ENCODE peak calls at places on chromosomes 7 and 10, in nine cellular contexts. B is SK-N-SH; Q is Peyer's patch; V is CD8-positive, alpha-beta T cell; Y is left ventricle myocardium inferior; L is cardiac muscle cell; H is iPS DF 6.9; E is HCT116; U is neural progenitor cell. F is an unnamed sample. For H3K4me1, the result is how much of the 10 kb centered on the place peaks cover.

GRCh38 chr10:70931168-70931805 is 42.9 kb upstream of the PCBD1 start:
- DNase-seq in B (no peak), Q (no peak), V (no peak), Y (no peak), L (no peak), H (no peak), E (no peak), U (no peak), F (no peak)

GRCh38 chr10:103077491-103078308 is 115.4 kb downstream of the NT5C2 start:
- DNase-seq in B (no peak), Q (no peak), V (no peak), Y (no peak), L (no peak), H (no peak), E (no peak), U (no peak), F (no peak)

GRCh38 chr10:89404082-89404481 is 10.3 kb upstream of the IFIT5 start:
- DNase-seq in B (no peak), Q (no peak), V (no peak), Y (no peak), L (no peak), H (no peak), E (no peak), U (no peak), F (no peak)

GRCh38 chr10:114648368-114648767 is 9.7 kb downstream of the ABLIM1 start:
- DNase-seq in B (no peak), Q (no peak), V (no peak), Y (no peak), L (no peak), H (no peak), E (no peak), U (no peak), F (no peak)

GRCh38 chr10:125159932-125160855 is at the start of gene CTBP2:
- DNase-seq in B (peak), Q (peak), V (no peak), Y (peak), L (peak), H (no peak), E (peak), U (peak), F (no peak)

GRCh38 chr7:67937717-67938191 is 941.1 kb downstream of the TYW1 start:
- DNase-seq in B (no peak), Q (no peak), V (no peak), Y (peak), L (peak), H (no peak), E (no peak), U (no peak), F (no peak)

GRCh38 chr10:34045571-34046190 is 711.2 kb upstream of the NRP1 start:
- DNase-seq in B (no peak), Q (no peak), V (no peak), Y (no peak), L (no peak), H (no peak), E (no peak), U (no peak), F (no peak)

GRCh38 chr7:1679966-1680730 is 10.1 kb downstream of the ELFN1 start:
- DNase-seq in B (peak), Q (peak), V (no peak), Y (no peak), L (no peak), H (no peak), E (no peak), U (no peak), F (no peak)

GRCh38 chr10:71076473-71077142 is 135.8 kb upstream of the UNC5B start:
- DNase-seq in B (peak), Q (peak), V (no peak), Y (no peak), L (no peak), H (no peak), E (no peak), U (peak), F (no peak)

GRCh38 chr10:90587081-90587491 is 270.8 kb downstream of the HTR7 start:
- DNase-seq in B (no peak), Q (no peak), V (no peak), Y (no peak), L (no peak), H (no peak), E (peak), U (no peak), F (no peak)

GRCh38 chr7:46076527-46076926 is 155.5 kb upstream of the IGFBP3 start:
- DNase-seq in B (no peak), Q (no peak), V (no peak), Y (no peak), L (no peak), H (no peak), E (no peak), U (no peak), F (no peak)

GRCh38 chr10:18516851-18517250 is 134.5 kb downstream of the NSUN6 start:
- DNase-seq in B (peak), Q (no peak), V (no peak), Y (no peak), L (no peak), H (no peak), E (no peak), U (no peak), F (no peak)
- H3K4me1 ChIP-seq in B (under half), Q (under half), V (under half), Y (under half), L (under half), H (under half), E (under half), U (under half), F (under half)

GRCh38 chr7:35717013-35717412 is 22.1 kb upstream of the HERPUD2 start:
- DNase-seq in B (no peak), Q (no peak), V (no peak), Y (no peak), L (no peak), H (no peak), E (no peak), U (no peak), F (no peak)
- H3K4me3 ChIP-seq in B (peak), Q (no peak), V (no peak), Y (peak), L (no peak), H (no peak), E (no peak), U (no peak), F (no peak)

DNA sequence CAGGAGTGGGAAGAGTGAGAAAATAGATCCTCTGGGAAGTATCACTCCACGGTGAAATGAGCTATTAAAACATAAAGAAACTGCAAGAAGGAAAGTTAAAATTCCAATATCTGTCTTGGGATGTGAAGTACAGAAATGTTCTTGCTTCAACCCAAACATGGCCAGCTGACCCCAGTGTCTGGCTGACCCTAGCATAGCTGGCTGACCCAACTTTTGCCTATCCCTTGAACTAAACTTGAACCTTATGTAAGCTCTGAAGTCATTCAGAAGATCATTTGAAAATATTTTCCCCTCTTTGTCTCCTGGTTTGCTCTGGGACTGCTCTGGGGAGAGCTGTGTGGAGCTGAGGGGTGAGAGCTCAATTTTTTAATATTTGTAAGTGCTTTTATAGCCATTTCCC is 59.5 kb downstream of the FZD1 start:
- DNase-seq in B (no peak), Q (no peak), V (no peak), Y (no peak), L (no peak), H (no peak), E (no peak), U (no peak), F (no peak)
- H3K27ac ChIP-seq in B (no peak), Q (no peak), V (no peak), Y (no peak), L (no peak), H (no peak), E (no peak), U (no peak), F (no peak)

DNA sequence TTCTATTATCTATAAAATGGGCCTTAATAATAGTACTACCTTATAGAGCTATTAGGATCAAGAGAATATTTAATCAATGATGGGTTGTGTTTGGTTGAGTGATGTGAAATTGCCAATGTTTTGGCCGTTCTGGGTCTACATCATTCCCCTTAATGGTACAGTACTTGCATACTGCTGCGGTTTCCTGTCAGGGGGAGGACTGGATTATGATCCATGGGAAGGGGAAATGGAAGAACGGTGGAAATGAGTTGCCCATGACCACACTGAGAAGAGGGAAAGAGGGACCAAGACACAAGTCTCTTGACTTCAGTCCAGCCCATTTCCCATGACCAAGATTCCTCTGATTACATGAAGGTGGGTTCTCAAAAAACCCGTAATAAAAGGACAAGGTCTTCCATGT is 999 bp upstream of the MRPS24 start:
- DNase-seq in B (no peak), Q (no peak), V (no peak), Y (no peak), L (no peak), H (no peak), E (no peak), U (no peak), F (no peak)
- H3K4me1 ChIP-seq in B (under half), Q (under half), V (under half), Y (under half), L (under half), H (under half), E (under half), U (under half), F (under half)

GRCh38 chr10:12510566-12510965 is 161.2 kb downstream of the CAMK1D start:
- DNase-seq in B (no peak), Q (no peak), V (no peak), Y (no peak), L (no peak), H (no peak), E (no peak), U (no peak), F (no peak)
- H3K4me3 ChIP-seq in B (no peak), Q (no peak), V (no peak), Y (no peak), L (no peak), H (no peak), E (no peak), U (no peak), F (no peak)

GRCh38 chr7:17617857-17618651 is 319.6 kb downstream of the AHR start:
- DNase-seq in B (no peak), Q (no peak), V (no peak), Y (no peak), L (no peak), H (no peak), E (no peak), U (no peak), F (no peak)
- H3K27ac ChIP-seq in B (no peak), Q (no peak), V (no peak), Y (no peak), L (no peak), H (no peak), E (no peak), U (no peak), F (no peak)